ENCODE peak calls at places on chromosomes 7 and 10, in four cellular contexts. S is colonic mucosa, J is PC-9, O is tibial nerve. Q is an unnamed sample.

GRCh38 chr7:68199951-68200660 is 1203.5 kb downstream of the TYW1 start:
- DNase-seq in S (no peak), J (no peak), O (no peak), Q (no peak)

GRCh38 chr7:69078997-69079769 is 519.1 kb upstream of the AUTS2 start:
- DNase-seq in S (peak; percentile 22), J (no peak), O (peak; percentile 72), Q (no peak)

GRCh38 chr10:128571071-128571470 is 444.8 kb upstream of the MKI67 start:
- DNase-seq in S (no peak), J (no peak), O (no peak), Q (no peak)

GRCh38 chr7:142711196-142711595 is 38.1 kb upstream of the PRSS1 start:
- DNase-seq in S (no peak), J (no peak), O (no peak), Q (no peak)

GRCh38 chr7:129777993-129778769 is 166.7 kb downstream of the NRF1 start:
- DNase-seq in S (no peak), J (peak; percentile 29), O (no peak), Q (no peak)

GRCh38 chr7:63067897-63068585 is 930.6 kb upstream of the ZNF722 start:
- DNase-seq in S (no peak), J (no peak), O (no peak), Q (no peak)

GRCh38 chr7:145378197-145378596 is 542.3 kb upstream of the TPK1 start:
- DNase-seq in S (no peak), J (no peak), O (no peak), Q (no peak)

GRCh38 chr7:90681336-90682019 is 85.4 kb downstream of the CDK14 start:
- DNase-seq in S (no peak), J (no peak), O (no peak), Q (no peak)

GRCh38 chr10:56135806-56136205 is 225.3 kb downstream of the ZWINT start:
- DNase-seq in S (no peak), J (no peak), O (no peak), Q (no peak)

GRCh38 chr7:101984141-101984879 is 166.9 kb downstream of the CUX1 start:
- DNase-seq in S (peak; percentile 63), J (no peak), O (no peak), Q (no peak)

GRCh38 chr7:128197586-128197985 is 43.5 kb upstream of the LEP start:
- DNase-seq in S (no peak), J (no peak), O (no peak), Q (no peak)

GRCh38 chr7:22087861-22088260 is 142.2 kb upstream of the CDCA7L start:
- DNase-seq in S (no peak), J (no peak), O (no peak), Q (no peak)

GRCh38 chr10:124459395-124459794 is 2.2 kb upstream of the LHPP start:
- DNase-seq in S (no peak), J (peak; percentile 96), O (no peak), Q (no peak)

GRCh38 chr10:130728531-130729215 is 582.8 kb downstream of the TCERG1L start:
- DNase-seq in S (no peak), J (no peak), O (no peak), Q (no peak)

GRCh38 chr10:73281097-73281496 is 28.7 kb upstream of the MRPS16 start:
- DNase-seq in S (no peak), J (no peak), O (no peak), Q (no peak)

GRCh38 chr7:116216956-116217570 is 6.7 kb downstream of the TES start:
- DNase-seq in S (no peak), J (peak; percentile 78), O (no peak), Q (no peak)

GRCh38 chr7:1693419-1693990 is 23.4 kb downstream of the ELFN1 start:
- DNase-seq in S (no peak), J (no peak), O (no peak), Q (no peak)

GRCh38 chr7:28813238-28813962 is 144.7 kb downstream of the TRIL start:
- DNase-seq in S (no peak), J (no peak), O (peak; percentile 20), Q (no peak)

GRCh38 chr10:128054163-128054970 is 71.9 kb downstream of the MKI67 start:
- DNase-seq in S (no peak), J (no peak), O (no peak), Q (no peak)

GRCh38 chr10:72719941-72720592 is 28.1 kb downstream of the MCU start:
- DNase-seq in S (no peak), J (peak; percentile 89), O (no peak), Q (no peak)

GRCh38 chr7:108211382-108212201 is 81.4 kb upstream of the LAMB4 start:
- DNase-seq in S (no peak), J (peak; percentile 68), O (no peak), Q (no peak)

GRCh38 chr10:101867931-101868330 is 24.3 kb upstream of the KCNIP2 start:
- DNase-seq in S (no peak), J (no peak), O (no peak), Q (no peak)

DNA sequence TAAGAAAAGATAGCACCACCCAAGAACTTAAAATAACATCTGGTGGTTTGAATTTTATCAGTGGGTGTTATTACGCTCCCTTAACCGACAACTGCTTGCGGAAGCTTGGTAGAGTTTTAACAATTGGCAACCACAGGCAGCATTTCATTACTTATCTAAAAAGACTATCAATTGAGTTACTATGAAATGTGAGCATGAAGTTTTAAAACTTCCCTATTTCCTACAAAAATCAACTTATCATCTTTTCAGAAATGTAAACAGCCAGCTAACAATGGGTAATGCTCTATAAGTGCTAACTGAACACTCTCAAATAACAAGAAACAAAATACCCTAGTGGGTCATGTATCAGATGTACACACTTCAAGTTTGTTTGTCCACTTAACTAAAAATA is 68.8 kb downstream of the OSBPL3 start:
- DNase-seq in S (no peak), J (no peak), O (no peak), Q (no peak)
- H3K4me1 ChIP-seq in S (no peaks in the 10 kb centered on the region), J (peaks cover 33% of the 10 kb centered on the region), O (no peaks in the 10 kb centered on the region), Q (peaks cover 13% of the 10 kb centered on the region)

DNA sequence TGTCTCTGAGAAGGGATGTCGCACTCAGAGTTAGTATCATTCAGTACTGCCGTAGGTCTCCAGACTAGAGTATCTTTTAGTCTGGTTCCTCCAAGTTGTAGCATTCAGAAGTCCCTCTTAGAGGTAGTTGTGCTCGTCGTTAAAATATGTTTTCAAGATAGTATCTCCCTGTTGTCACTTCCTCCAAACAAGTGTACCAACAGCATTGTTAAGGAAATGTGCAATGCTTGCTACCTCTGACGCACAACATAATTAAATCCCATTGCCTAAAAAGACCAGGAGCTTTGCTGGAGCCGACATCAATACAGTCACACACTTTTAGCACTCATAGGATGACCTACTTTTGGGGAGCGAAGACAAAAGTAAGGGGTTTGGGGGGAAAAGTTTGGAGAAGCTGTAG is 80.0 kb upstream of the STK17A start:
- DNase-seq in S (no peak), J (no peak), O (no peak), Q (no peak)
- TF ChIP-seq CTCF in S (no peak), J (no peak), O (no peak), Q (no peak)

DNA sequence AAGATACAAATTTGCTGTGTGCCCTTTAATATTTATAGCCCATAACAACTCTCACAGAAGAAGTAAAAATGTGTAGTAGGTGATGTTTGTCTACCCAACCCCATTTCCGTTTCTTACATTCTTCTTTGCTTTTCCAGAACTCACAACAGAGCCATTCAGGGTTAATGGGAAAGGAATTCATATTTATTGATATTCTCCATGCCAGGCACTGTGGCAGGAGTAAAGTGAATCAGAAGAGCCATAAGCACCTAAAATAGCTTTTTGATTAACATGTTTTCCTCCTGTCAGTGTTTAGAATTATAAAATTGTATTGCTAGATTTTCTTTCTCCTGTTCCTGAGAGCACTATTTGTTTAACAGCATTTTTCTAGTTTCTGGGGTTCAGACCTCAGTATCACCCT is 49.5 kb downstream of the SEMA3C start:
- DNase-seq in S (no peak), J (no peak), O (no peak), Q (no peak)
- H3K4me1 ChIP-seq in S (no peaks in the 10 kb centered on the region), J (no peaks in the 10 kb centered on the region), O (no peaks in the 10 kb centered on the region), Q (no peaks in the 10 kb centered on the region)

GRCh38 chr10:3475367-3475766 is 302.8 kb upstream of the PITRM1 start:
- DNase-seq in S (no peak), J (no peak), O (no peak), Q (no peak)

GRCh38 chr10:3477683-3478082 is 305.1 kb upstream of the PITRM1 start:
- DNase-seq in S (no peak), J (peak; percentile 95), O (no peak), Q (no peak)

GRCh38 chr10:3476186-3476585 is 303.6 kb upstream of the PITRM1 start:
- DNase-seq in S (no peak), J (no peak), O (no peak), Q (no peak)

GRCh38 chr10:3478153-3478552 is 305.6 kb upstream of the PITRM1 start:
- DNase-seq in S (no peak), J (no peak), O (no peak), Q (no peak)

DNA sequence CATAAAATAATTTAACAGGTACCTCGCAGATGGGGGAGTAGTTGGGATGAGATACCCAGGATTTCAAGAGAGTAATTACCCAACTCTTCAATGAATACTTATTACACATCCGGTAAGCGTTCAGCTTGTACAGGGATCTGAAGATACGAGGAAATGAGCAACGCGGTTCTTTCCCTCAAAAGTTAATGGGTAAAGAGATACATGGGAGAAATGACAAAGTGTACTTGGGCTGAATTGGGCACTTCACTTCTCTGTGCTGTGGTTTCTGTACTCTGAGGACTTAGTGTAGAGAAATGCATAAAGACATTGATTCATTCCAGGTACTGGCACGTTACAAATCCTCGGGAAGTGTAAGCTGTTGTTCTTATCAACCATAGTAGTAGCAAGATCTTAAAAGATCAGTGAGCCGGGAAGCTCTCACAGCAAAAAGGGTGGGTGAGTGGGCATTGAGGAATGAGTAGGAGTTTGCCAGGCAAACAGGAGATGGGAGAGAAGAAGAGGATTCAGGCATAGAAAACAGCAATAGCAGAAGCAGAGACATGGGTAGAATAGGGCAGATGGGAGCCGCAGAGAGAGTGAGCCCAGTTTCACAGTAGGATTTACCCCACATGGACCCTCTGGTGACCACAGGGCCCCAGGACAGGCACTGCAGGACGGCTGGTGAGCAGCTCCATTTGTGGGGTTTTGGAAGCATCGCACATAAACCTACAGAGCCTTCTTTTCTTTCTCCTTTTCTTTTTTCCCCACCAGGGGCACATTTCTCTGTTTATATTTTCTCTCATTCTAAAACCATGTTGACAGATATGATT is 304.3 kb upstream of the PITRM1 start:
- DNase-seq in S (no peak), J (no peak), O (no peak), Q (no peak)
- TF ChIP-seq CTCF in S (no peak), J (no peak), O (no peak), Q (no peak)

DNA sequence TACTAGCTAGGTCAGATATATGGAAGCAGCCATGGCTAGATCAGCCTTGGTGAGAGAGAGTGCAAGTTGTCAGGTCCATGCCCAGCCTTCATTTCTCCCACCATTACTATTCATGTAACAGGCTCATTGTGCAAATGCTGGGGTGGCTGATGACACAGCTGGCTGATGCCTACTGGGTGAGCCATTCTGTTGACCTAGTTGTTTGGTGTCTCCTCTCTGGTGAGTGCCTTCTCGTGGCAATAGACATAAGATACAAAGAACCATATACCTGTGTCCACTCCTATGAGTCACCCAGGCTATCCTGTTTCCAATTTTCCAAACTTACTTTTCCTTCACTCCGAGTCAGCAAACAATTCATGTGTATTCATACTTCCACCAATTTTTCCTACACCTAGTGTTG is 46.0 kb downstream of the ZNF25 start:
- DNase-seq in S (no peak), J (no peak), O (no peak), Q (no peak)
- H3K4me1 ChIP-seq in S (no peaks in the 10 kb centered on the region), J (no peaks in the 10 kb centered on the region), O (no peaks in the 10 kb centered on the region), Q (no peaks in the 10 kb centered on the region)

GRCh38 chr10:80444646-80445319 is 9.3 kb upstream of the TSPAN14 start:
- DNase-seq in S (peak; percentile 71), J (peak; percentile 60), O (peak; percentile 82), Q (no peak)
- TF ChIP-seq CTCF in S (peak; percentile 71), J (peak; percentile 73), O (peak; percentile 46), Q (peak; percentile 71)

Q was measured in esophagus squamous epithelium.